ENCODE peak calls at places on chromosomes 16 and 17, in four cellular contexts. E is glutamatergic neuron, A is GM23338, O is foreskin melanocyte. J is an unnamed sample.

GRCh38 chr17:74871329-74872076 is 1.3 kb downstream of the FDXR start:
- DNase-seq in E (no peak), A (no peak), O (no peak), J (no peak)

GRCh38 chr17:30716461-30717289 is 107.8 kb downstream of the CRLF3 start:
- DNase-seq in E (no peak), A (peak; percentile 63), O (no peak), J (peak; percentile 19)

GRCh38 chr16:86962913-86963312 is 354.3 kb downstream of the C16orf95 start:
- DNase-seq in E (no peak), A (no peak), O (no peak), J (no peak)

GRCh38 chr16:85251225-85251760 is 139.0 kb upstream of the CIBAR2 start:
- DNase-seq in E (no peak), A (no peak), O (no peak), J (no peak)

GRCh38 chr17:74862108-74862901 is 2.6 kb upstream of the GRIN2C start:
- DNase-seq in E (peak; percentile 86), A (peak; percentile 90), O (peak; percentile 28), J (peak; percentile 91)

GRCh38 chr17:59601130-59601529 is 18.6 kb upstream of the CLTC start:
- DNase-seq in E (no peak), A (no peak), O (no peak), J (no peak)

GRCh38 chr16:85438981-85439639 is 174.0 kb upstream of the GSE1 start:
- DNase-seq in E (no peak), A (no peak), O (no peak), J (no peak)

GRCh38 chr17:57861000-57861736 is 11.3 kb upstream of the MRPS23 start:
- DNase-seq in E (no peak), A (peak; percentile 75), O (no peak), J (peak; percentile 58)

GRCh38 chr17:81064746-81065475 is 30.0 kb downstream of the BAIAP2 start:
- DNase-seq in E (no peak), A (no peak), O (no peak), J (no peak)

GRCh38 chr16:10835281-10835931 is 16.8 kb upstream of the TVP23A start:
- DNase-seq in E (no peak), A (no peak), O (no peak), J (no peak)

GRCh38 chr17:10120113-10120485 is 78.3 kb downstream of the GAS7 start:
- DNase-seq in E (no peak), A (no peak), O (no peak), J (no peak)

GRCh38 chr17:63571632-63572310 is 21.5 kb downstream of the DCAF7 start:
- DNase-seq in E (no peak), A (no peak), O (peak; percentile 28), J (no peak)

GRCh38 chr17:39486242-39486641 is 25.0 kb downstream of the CDK12 start:
- DNase-seq in E (no peak), A (no peak), O (no peak), J (no peak)

GRCh38 chr16:78259883-78260282 is 160.4 kb downstream of the WWOX start:
- DNase-seq in E (no peak), A (peak; percentile 28), O (no peak), J (no peak)

GRCh38 chr16:69397821-69398521 is 12.2 kb upstream of the TERF2 start:
- DNase-seq in E (peak; percentile 23), A (peak; percentile 83), O (peak; percentile 86), J (peak; percentile 53)

GRCh38 chr16:80969114-80969484 is 37.6 kb downstream of the CMC2 start:
- DNase-seq in E (no peak), A (no peak), O (no peak), J (no peak)

GRCh38 chr16:57172891-57173290 is 12.9 kb downstream of the PSME3IP1 start:
- DNase-seq in E (no peak), A (no peak), O (no peak), J (no peak)

GRCh38 chr17:43745541-43745940 is 13.1 kb downstream of the SOST start:
- DNase-seq in E (no peak), A (no peak), O (no peak), J (peak; percentile 21)